ENCODE peak calls at places on chromosomes 1 and 21, in ten cellular contexts. S is H9, O is Peyer's patch, E is trophoblast cell, K is colonic mucosa, W is HepG2, Y is mesenchymal stem cell, I is sigmoid colon, T is substantia nigra, N is WERI-Rb-1. P is an unnamed sample.

GRCh38 chr1:115888976-115889375 is 48.0 kb upstream of the NHLH2 start:
- DNase-seq in S (no peak), O (no peak), E (no peak), K (no peak), W (no peak), Y (no peak), I (no peak), T (no peak), N (no peak), P (no peak)

GRCh38 chr1:211323156-211324063 is 3.2 kb upstream of the TRAF5 start:
- DNase-seq in S (peak), O (no peak), E (peak), K (peak), W (peak), Y (peak), I (no peak), T (no peak), N (peak), P (no peak)

GRCh38 chr1:22772054-22772453 is 61.4 kb downstream of the EPHB2 start:
- DNase-seq in S (no peak), O (no peak), E (no peak), K (no peak), W (no peak), Y (no peak), I (no peak), T (peak), N (no peak), P (no peak)

GRCh38 chr21:42171091-42172053 is 47.6 kb upstream of the ABCG1 start:
- DNase-seq in S (no peak), O (peak), E (peak), K (peak), W (no peak), Y (no peak), I (no peak), T (peak), N (no peak), P (no peak)

GRCh38 chr1:117654485-117655219 is 48.8 kb downstream of the TENT5C start:
- DNase-seq in S (no peak), O (no peak), E (peak), K (no peak), W (peak), Y (peak), I (no peak), T (no peak), N (no peak), P (no peak)

GRCh38 chr1:244273845-244274619 is 177.7 kb downstream of the ADSS2 start:
- DNase-seq in S (no peak), O (no peak), E (peak), K (peak), W (no peak), Y (peak), I (peak), T (peak), N (no peak), P (no peak)

GRCh38 chr1:156062189-156062588 is 1.2 kb downstream of the RAB25 start:
- DNase-seq in S (no peak), O (peak), E (peak), K (peak), W (no peak), Y (peak), I (no peak), T (no peak), N (no peak), P (no peak)

GRCh38 chr1:162688521-162688920 is 56.3 kb downstream of the DDR2 start:
- DNase-seq in S (no peak), O (no peak), E (no peak), K (no peak), W (no peak), Y (no peak), I (peak), T (no peak), N (no peak), P (no peak)

GRCh38 chr21:34724857-34725195 is 56.0 kb downstream of the CLIC6 start:
- DNase-seq in S (no peak), O (no peak), E (no peak), K (no peak), W (no peak), Y (no peak), I (no peak), T (no peak), N (no peak), P (no peak)

GRCh38 chr1:154608522-154609294 is 722 bp upstream of the ADAR start:
- DNase-seq in S (peak), O (peak), E (peak), K (peak), W (peak), Y (peak), I (peak), T (peak), N (peak), P (peak)

GRCh38 chr1:163824006-163824405 is 502.3 kb downstream of the NUF2 start:
- DNase-seq in S (no peak), O (no peak), E (no peak), K (no peak), W (no peak), Y (no peak), I (peak), T (no peak), N (no peak), P (no peak)

GRCh38 chr1:231778009-231778719 is 151.6 kb downstream of the DISC1 start:
- DNase-seq in S (no peak), O (no peak), E (peak), K (peak), W (no peak), Y (peak), I (no peak), T (no peak), N (no peak), P (no peak)

GRCh38 chr1:67771152-67771551 is 62.1 kb downstream of the GNG12 start:
- DNase-seq in S (no peak), O (no peak), E (peak), K (no peak), W (no peak), Y (peak), I (no peak), T (no peak), N (no peak), P (no peak)

GRCh38 chr1:171438441-171438840 is 46.9 kb upstream of the PRRC2C start:
- DNase-seq in S (no peak), O (no peak), E (peak), K (peak), W (no peak), Y (peak), I (peak), T (no peak), N (no peak), P (no peak)

GRCh38 chr1:228145498-228146425 is 4.0 kb upstream of the GJC2 start:
- DNase-seq in S (no peak), O (peak), E (no peak), K (no peak), W (no peak), Y (no peak), I (no peak), T (no peak), N (no peak), P (no peak)

GRCh38 chr1:37995773-37996379 is 6.1 kb upstream of the SF3A3 start:
- DNase-seq in S (peak), O (peak), E (no peak), K (peak), W (no peak), Y (peak), I (peak), T (no peak), N (no peak), P (peak)

GRCh38 chr1:12643785-12644184 is at the start of gene AADACL4:
- DNase-seq in S (no peak), O (no peak), E (no peak), K (no peak), W (no peak), Y (no peak), I (no peak), T (no peak), N (no peak), P (no peak)

GRCh38 chr1:230861489-230861888 is 6.8 kb downstream of the C1orf198 start:
- DNase-seq in S (peak), O (no peak), E (peak), K (no peak), W (no peak), Y (no peak), I (no peak), T (no peak), N (no peak), P (peak)

GRCh38 chr21:32562426-32562825 is 22.9 kb downstream of the TCP10L start:
- DNase-seq in S (peak), O (no peak), E (no peak), K (no peak), W (no peak), Y (peak), I (no peak), T (no peak), N (no peak), P (no peak)

GRCh38 chr1:151819227-151819835 is 12.3 kb downstream of the RORC start:
- DNase-seq in S (no peak), O (peak), E (no peak), K (no peak), W (no peak), Y (no peak), I (no peak), T (no peak), N (no peak), P (no peak)

GRCh38 chr1:185645201-185645640 is 89.0 kb upstream of the HMCN1 start:
- DNase-seq in S (no peak), O (no peak), E (peak), K (no peak), W (no peak), Y (peak), I (no peak), T (no peak), N (no peak), P (no peak)
- H3K27ac ChIP-seq in S (peak), O (no peak), E (peak), K (no peak), W (no peak), Y (peak), I (no peak), T (no peak), N (no peak), P (no peak)

GRCh38 chr21:27480841-27481261 is 514.0 kb upstream of the ADAMTS5 start:
- DNase-seq in S (no peak), O (no peak), E (peak), K (no peak), W (no peak), Y (peak), I (no peak), T (no peak), N (no peak), P (no peak)
- H3K27ac ChIP-seq in S (no peak), O (no peak), E (no peak), K (no peak), W (no peak), Y (no peak), I (no peak), T (no peak), N (no peak), P (no peak)

DNA sequence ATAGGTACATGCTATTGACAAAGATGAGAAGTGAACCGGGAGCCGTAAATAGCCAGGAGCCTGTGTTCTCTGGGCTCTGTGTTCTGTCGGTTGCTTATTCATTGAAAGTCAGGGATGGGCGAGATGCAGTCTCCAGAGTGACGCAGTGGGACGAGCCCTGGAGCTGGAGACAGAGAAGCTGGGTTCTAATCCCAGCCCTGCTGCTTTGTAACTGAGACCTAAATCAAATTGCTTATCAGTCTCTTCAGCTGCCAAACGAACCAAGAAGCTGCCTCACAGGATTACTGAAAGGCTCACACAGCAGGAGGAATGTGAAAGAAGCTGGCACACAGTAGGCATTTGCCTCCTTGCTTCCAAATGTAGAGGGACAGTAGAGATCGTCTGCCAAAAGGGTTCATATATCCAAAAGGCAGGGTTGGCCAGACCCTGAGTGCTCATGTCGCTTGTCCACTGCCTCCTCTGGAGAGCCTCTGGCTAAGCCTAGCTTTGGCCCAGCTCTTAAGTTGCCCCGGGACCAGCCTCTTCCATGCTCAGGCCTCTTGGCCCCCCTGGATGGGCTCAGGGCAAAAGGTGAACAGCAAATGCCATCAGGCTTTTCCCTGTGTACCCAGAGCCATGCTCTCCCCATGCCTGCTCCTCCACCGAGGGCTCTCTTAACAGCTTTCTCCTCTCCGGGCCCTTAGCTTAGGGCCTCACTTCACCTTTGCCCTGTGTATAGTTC is 134.2 kb upstream of the IPO9 start:
- DNase-seq in S (no peak), O (peak), E (no peak), K (no peak), W (no peak), Y (no peak), I (no peak), T (no peak), N (peak), P (no peak)
- H3K27ac ChIP-seq in S (no peak), O (no peak), E (no peak), K (no peak), W (no peak), Y (no peak), I (no peak), T (no peak), N (no peak), P (no peak)

GRCh38 chr1:174789399-174789798 is 210.3 kb upstream of the CACYBP start:
- DNase-seq in S (no peak), O (no peak), E (no peak), K (no peak), W (no peak), Y (peak), I (no peak), T (no peak), N (no peak), P (no peak)
- H3K27ac ChIP-seq in S (no peak), O (no peak), E (no peak), K (no peak), W (no peak), Y (peak), I (no peak), T (no peak), N (no peak), P (no peak)

DNA sequence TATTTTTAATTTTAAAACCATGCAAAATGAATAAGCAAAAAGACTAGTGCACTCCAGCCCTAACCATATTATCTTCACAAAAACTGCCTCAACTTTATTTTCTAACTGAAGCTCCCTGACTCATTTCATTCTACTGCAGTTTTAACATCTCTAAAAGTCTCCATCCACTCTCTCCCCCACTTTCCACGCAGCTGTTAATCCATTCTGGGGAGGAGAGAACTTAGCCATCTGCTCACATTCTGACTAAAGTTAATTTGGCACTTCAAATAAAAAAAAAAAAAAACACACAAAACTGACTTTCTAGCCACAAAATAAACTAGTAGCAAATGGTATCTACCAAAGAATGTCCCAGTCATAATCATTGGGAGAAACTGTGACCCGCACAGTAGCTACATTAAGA is 5.4 kb upstream of the MYBPHL start:
- DNase-seq in S (no peak), O (no peak), E (no peak), K (no peak), W (no peak), Y (no peak), I (no peak), T (no peak), N (no peak), P (no peak)
- H3K27ac ChIP-seq in S (no peak), O (no peak), E (no peak), K (no peak), W (no peak), Y (no peak), I (no peak), T (peak), N (peak), P (no peak)

GRCh38 chr1:31797216-31797615 is 18.6 kb downstream of the SPOCD1 start:
- DNase-seq in S (no peak), O (no peak), E (no peak), K (no peak), W (no peak), Y (no peak), I (no peak), T (no peak), N (no peak), P (no peak)
- H3K27ac ChIP-seq in S (no peak), O (no peak), E (no peak), K (no peak), W (no peak), Y (no peak), I (no peak), T (no peak), N (no peak), P (no peak)

DNA sequence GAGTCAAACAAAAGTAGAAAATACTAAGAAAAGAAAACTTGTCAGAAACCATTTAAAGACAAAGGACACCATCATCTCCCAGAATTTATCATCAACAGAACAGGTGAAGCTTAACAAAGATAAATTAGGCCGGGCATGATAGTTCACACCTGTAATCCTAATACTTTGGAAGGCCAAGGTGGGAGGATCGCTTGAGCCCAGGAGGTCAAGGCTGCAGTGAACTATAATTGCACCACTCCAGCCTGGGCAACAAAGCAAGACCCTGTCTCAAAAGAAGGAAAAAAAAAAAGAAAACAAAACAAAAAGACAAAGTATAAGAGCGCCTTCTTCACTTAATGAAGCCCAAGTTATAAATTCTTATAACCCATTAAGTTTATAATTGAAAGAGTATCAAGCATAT is 25.6 kb downstream of the RERE start:
- DNase-seq in S (no peak), O (no peak), E (no peak), K (no peak), W (no peak), Y (no peak), I (no peak), T (no peak), N (no peak), P (no peak)
- H3K27ac ChIP-seq in S (no peak), O (no peak), E (no peak), K (no peak), W (no peak), Y (no peak), I (no peak), T (no peak), N (no peak), P (no peak)

DNA sequence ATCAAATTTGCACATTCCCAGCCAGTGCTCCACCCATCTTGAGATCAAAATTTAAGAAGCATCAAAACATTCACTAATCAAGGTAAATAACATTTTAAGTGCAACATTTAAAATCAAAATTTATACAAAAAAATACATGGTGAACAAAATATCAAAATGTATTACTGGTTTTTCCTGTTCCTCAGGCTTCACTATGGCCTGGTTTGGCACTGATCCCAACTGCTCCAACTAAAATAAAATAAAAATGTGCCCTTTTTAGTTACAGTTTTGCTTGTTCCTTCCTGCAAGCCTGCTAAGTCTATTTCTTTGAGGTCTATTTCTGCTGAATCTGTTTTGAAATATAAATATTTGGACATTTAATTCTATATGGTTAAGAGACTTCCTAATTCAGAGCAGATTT is 54.9 kb downstream of the ADAMTS1 start:
- DNase-seq in S (no peak), O (no peak), E (peak), K (no peak), W (no peak), Y (no peak), I (no peak), T (no peak), N (no peak), P (no peak)
- H3K27ac ChIP-seq in S (no peak), O (no peak), E (no peak), K (no peak), W (no peak), Y (no peak), I (no peak), T (no peak), N (no peak), P (no peak)

DNA sequence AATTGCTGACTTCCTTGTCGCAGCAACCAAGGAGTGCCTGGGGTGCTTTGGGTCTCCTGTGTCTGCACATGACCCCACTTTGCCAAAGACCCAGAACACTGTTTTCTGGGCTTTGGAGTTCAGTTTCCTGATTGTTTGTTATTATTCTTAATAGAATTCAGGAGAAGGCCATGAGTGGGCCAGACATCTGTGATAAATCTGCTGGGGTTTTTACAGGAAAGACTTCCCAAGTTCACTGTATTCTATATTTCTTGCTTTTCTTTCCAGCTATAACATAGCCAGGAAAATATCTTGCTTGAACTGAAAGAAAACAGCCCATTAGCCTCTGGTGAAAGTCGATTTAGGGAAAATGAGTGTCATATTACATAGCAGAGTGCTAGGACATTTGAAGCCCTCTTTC is 345.1 kb upstream of the USP24 start:
- DNase-seq in S (no peak), O (no peak), E (no peak), K (no peak), W (no peak), Y (no peak), I (no peak), T (no peak), N (no peak), P (no peak)
- H3K27ac ChIP-seq in S (no peak), O (no peak), E (no peak), K (no peak), W (no peak), Y (no peak), I (no peak), T (no peak), N (no peak), P (no peak)